ENCODE peak calls at places on chromosomes 3 and 15, in four cellular contexts. G, H, C and I are unnamed samples.

GRCh38 chr15:73809728-73810501 is 56.8 kb upstream of the INSYN1 start:
- DNase-seq in C (no peak), H (no peak), G (no peak), I (no peak)

GRCh38 chr15:68666120-68666811 is 87.5 kb downstream of the CORO2B start:
- DNase-seq in C (no peak), G (no peak), H (no peak), I (no peak)

GRCh38 chr15:98866503-98866902 is 141.1 kb downstream of the PGPEP1L start:
- DNase-seq in H (no peak), G (peak; percentile 89), C (peak; percentile 88), I (peak; percentile 49)

GRCh38 chr3:57298041-57298440 is 5.6 kb upstream of the ASB14 start:
- DNase-seq in G (peak; percentile 21), C (peak; percentile 40), H (no peak), I (peak; percentile 70)

GRCh38 chr15:47812436-47813109 is 95.3 kb downstream of the SEMA6D start:
- DNase-seq in C (peak; percentile 2), G (peak; percentile 46), H (no peak), I (peak; percentile 92)

GRCh38 chr15:25674948-25675347 is 188.2 kb downstream of the ATP10A start:
- DNase-seq in G (no peak), C (no peak), H (no peak), I (no peak)

GRCh38 chr3:81465510-81465909 is 295.9 kb downstream of the GBE1 start:
- DNase-seq in G (no peak), C (no peak), H (no peak), I (no peak)

GRCh38 chr3:65919841-65920240 is 118.9 kb downstream of the MAGI1 start:
- DNase-seq in G (peak; percentile 5), C (peak; percentile 80), H (no peak), I (no peak)

GRCh38 chr3:61783993-61784718 is 222.8 kb downstream of the PTPRG start:
- DNase-seq in H (no peak), G (no peak), C (peak; percentile 88), I (no peak)

GRCh38 chr3:108001457-108001856 is 89.4 kb downstream of the CD47 start:
- DNase-seq in C (peak; percentile 34), H (no peak), G (peak; percentile 52), I (peak; percentile 89)

GRCh38 chr3:51862886-51863285 is 1.5 kb downstream of the IQCF2 start:
- DNase-seq in C (no peak), G (no peak), H (no peak), I (peak; percentile 38)

GRCh38 chr3:51860703-51861665 is at the start of gene IQCF2:
- DNase-seq in H (no peak), C (no peak), G (no peak), I (no peak)
- H3K4me2 ChIP-seq in H (no peak within 1 kb of the TSS), C (no peak within 1 kb of the TSS), G (no peak within 1 kb of the TSS), I (no peak within 1 kb of the TSS)

GRCh38 chr3:194091141-194091540 is 44.8 kb upstream of the HES1 start:
- DNase-seq in G (peak; percentile 77), H (no peak), C (peak; percentile 72), I (no peak)

GRCh38 chr3:194090716-194091115 is 45.2 kb upstream of the HES1 start:
- DNase-seq in H (no peak), C (no peak), G (no peak), I (no peak)

GRCh38 chr3:194089357-194090177 is 46.4 kb upstream of the HES1 start:
- DNase-seq in G (peak; percentile 99), C (peak; percentile 97), H (peak; percentile 45), I (peak; percentile 97)

GRCh38 chr3:194086251-194087075 is 49.5 kb upstream of the HES1 start:
- DNase-seq in H (peak; percentile 51), G (peak; percentile 34), C (no peak), I (no peak)

DNA sequence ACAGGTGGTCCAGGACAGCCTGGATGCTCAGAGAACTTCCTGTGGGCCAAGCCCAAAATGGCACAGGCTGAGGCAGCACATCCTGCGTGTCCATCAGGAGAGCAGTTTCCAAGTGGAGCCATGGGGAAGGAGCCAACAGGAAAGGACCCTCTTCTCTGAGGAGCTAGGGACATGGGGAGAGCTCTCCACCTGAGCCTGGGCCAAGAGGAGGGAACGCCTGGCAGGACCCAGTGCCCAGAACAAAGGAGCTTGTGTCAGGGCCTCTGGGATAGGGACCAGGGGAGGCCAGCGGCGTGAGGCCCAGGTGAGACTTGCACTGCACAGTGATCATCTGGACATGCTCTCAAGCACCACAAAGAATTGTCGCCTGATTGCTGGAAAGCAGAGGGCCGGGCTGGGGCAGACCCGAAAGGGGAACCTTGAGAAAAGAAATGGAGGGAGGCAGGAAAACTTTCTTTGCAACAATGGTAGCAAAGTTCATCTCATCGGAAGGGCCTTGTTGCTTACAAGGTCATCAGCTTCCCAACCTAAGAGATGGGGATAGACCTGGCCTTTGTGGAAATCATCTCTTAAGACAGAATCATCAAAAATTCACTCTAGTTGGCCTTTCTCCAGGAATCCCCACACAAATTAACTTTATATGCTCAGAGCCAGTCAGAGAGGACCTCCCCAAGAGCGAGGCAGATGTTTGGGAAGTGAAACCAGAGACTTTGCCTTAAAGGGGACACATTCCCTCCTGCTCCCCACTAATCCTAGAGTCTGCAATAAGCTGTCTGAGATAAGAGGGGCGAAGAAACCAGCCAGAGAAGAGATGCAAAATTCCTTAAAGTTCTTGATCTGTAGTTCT is 47.7 kb upstream of the HES1 start:
- DNase-seq in H (no peak), G (no peak), C (no peak), I (no peak)
- H3K18ac ChIP-seq in H (peak overlapping the region; percentile 78), G (peak overlapping the region; percentile 52), C (no peak overlapping the region), I (no peak overlapping the region)

DNA sequence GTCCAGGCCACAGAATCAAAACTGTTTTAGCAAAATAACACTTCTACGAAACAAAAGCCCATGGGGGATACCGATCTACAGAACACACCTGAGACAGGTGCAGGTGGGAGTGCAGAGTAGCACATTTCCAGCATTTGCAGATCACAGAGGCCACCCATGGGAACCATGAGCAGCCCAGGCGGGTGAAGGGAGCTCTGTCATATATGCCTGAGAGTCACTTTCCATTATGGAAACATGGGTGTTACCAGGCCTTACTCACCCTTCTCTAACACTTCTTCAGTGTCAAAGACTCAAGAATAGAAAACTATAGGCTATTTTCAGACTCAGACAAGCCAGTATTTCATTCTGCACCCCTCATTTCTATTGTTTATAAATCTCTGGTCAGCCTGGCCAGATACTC is 3.5 kb downstream of the PLA1A start:
- DNase-seq in G (no peak), C (no peak), H (no peak), I (no peak)
- H3K4me2 ChIP-seq in G (no peak overlapping the region), C (no peak overlapping the region), H (no peak overlapping the region), I (no peak overlapping the region)

GRCh38 chr15:70281261-70281810 is 183.6 kb upstream of the TLE3 start:
- DNase-seq in H (no peak), C (no peak), G (no peak), I (no peak)
- H3K18ac ChIP-seq in H (no peak overlapping the region), C (no peak overlapping the region), G (no peak overlapping the region), I (no peak overlapping the region)

GRCh38 chr15:31366169-31366734 is 39.6 kb downstream of the KLF13 start:
- DNase-seq in C (no peak), G (no peak), H (no peak), I (no peak)

GRCh38 chr15:31369716-31370115 is 43.1 kb downstream of the KLF13 start:
- DNase-seq in C (no peak), H (no peak), G (no peak), I (no peak)

GRCh38 chr15:31365655-31366127 is 39.1 kb downstream of the KLF13 start:
- DNase-seq in H (peak; percentile 46), C (peak; percentile 72), G (peak; percentile 92), I (peak; percentile 33)

GRCh38 chr15:31367021-31367729 is 40.5 kb downstream of the KLF13 start:
- DNase-seq in G (no peak), H (no peak), C (no peak), I (no peak)

GRCh38 chr15:31367730-31368344 is 41.2 kb downstream of the KLF13 start:
- DNase-seq in C (no peak), G (no peak), H (no peak), I (no peak)
- H3K4me2 ChIP-seq in C (no peak overlapping the region), G (no peak overlapping the region), H (no peak overlapping the region), I (no peak overlapping the region)

DNA sequence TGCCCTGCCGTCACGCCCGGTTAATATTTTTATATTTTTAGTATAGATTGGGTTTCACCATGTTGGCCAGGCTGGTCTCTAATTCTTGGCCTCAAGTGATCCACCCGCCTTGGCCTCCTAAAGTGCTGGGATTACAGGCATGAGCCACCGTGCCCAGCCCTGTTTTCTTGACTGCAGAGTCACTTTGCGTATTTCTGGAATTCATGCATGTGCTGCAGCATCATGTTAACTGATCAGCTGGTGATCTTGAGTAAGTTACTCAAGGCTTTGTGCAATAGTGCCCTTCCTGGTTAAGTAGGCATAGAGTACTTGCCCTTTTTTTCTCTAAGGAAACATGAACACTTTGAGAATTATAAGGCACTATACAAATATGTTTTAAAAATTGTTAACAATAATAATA is 33.8 kb downstream of the GPR171 start:
- DNase-seq in G (peak; percentile 13), C (peak; percentile 4), H (no peak), I (peak; percentile 91)
- H3K18ac ChIP-seq in G (no peak overlapping the region), C (no peak overlapping the region), H (no peak overlapping the region), I (peak overlapping the region; percentile 61)

GRCh38 chr3:72080101-72080500 is 295.2 kb upstream of the PROK2 start:
- DNase-seq in H (no peak), G (no peak), C (no peak), I (no peak)
- H3K4me2 ChIP-seq in H (no peak overlapping the region), G (no peak overlapping the region), C (no peak overlapping the region), I (no peak overlapping the region)

GRCh38 chr15:90064931-90065681 is 37.2 kb downstream of the IDH2 start:
- DNase-seq in G (peak; percentile 42), C (no peak), H (no peak), I (no peak)

GRCh38 chr15:90063733-90064247 is 38.5 kb downstream of the IDH2 start:
- DNase-seq in H (no peak), C (no peak), G (no peak), I (peak; percentile 42)

GRCh38 chr15:90060797-90061196 is 41.5 kb downstream of the IDH2 start:
- DNase-seq in C (no peak), H (no peak), G (no peak), I (no peak)

GRCh38 chr15:90062023-90062728 is 40.1 kb downstream of the IDH2 start:
- DNase-seq in H (peak; percentile 52), C (no peak), G (peak; percentile 31), I (no peak)

DNA sequence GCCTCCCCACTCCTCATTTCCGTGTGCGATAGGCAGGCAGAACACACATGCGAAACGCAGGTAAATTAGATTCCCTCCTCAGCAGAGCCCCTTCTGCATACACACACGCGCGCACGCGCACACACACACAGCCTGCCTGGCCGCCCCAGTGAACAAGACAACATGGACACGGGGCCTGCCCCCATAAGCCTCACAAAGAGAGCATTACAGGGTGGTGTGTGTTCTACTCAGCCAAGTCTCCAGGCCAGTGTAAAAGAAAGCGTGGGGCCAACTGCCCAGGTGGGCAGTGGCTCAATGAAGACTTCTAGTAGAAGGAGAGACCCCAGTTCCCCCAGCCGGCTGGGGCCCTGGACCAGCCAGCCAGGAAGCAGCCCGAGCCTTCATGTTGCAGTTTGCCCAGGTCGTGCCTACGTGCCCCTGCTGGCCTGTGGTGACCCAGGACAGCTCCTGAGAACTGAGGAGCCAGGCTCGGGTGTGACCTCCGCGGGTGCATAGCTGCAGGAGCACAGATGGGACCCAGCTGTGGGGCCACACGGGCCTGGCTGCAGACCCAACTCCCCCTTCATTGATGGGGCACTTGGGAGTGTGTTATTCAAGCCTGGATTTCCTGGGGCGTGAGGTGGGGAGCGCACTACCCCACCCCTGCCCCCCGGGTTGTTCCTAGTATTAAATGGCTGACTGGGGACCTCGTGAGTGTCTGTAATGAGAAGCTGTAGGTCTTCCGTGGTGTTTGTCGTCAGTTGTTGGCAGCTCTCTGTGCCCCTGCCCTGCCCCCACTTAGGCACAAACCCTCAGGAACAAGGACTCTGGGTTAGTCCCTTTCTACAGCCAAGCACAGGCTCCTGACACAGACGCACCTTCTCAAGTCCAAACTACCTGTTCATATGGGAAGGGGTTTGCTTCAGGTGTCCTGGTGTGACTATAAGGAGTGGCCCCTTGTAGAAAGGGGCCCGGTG is 39.3 kb downstream of the IDH2 start:
- DNase-seq in H (no peak), G (no peak), C (no peak), I (no peak)
- H3K18ac ChIP-seq in H (peak overlapping the region; percentile 94), G (peak overlapping the region; percentile 54), C (no peak overlapping the region), I (no peak overlapping the region)